ENCODE peak calls at places on chromosomes 13 and 19, in six cellular contexts. One of them, this sample, is unnamed.

GRCh38 chr19:53883741-53884140 is 1.7 kb downstream of the PRKCG start:
- DNase-seq in germinal center: no peak
- DNase-seq in NCI-H1436: no peak
- DNase-seq in left lung: no peak
- DNase-seq in iris pigment epithelial cell: no peak
- DNase-seq in H9: no peak
- DNase-seq in this sample: no peak

GRCh38 chr13:21008026-21008425 is 53.4 kb downstream of the LATS2 start:
- DNase-seq in germinal center: no peak
- DNase-seq in NCI-H1436: no peak
- DNase-seq in left lung: no peak
- DNase-seq in iris pigment epithelial cell: no peak
- DNase-seq in H9: no peak
- DNase-seq in this sample: no peak

GRCh38 chr13:112905990-112906641 is 62.9 kb upstream of the MCF2L start:
- DNase-seq in germinal center: no peak
- DNase-seq in NCI-H1436: no peak
- DNase-seq in left lung: peak
- DNase-seq in iris pigment epithelial cell: no peak
- DNase-seq in H9: peak
- DNase-seq in this sample: no peak

GRCh38 chr13:113753171-113753570 is 5.9 kb upstream of the TMEM255B start:
- DNase-seq in germinal center: no peak
- DNase-seq in NCI-H1436: no peak
- DNase-seq in left lung: no peak
- DNase-seq in iris pigment epithelial cell: no peak
- DNase-seq in H9: no peak
- DNase-seq in this sample: no peak

GRCh38 chr13:67120872-67121531 is 109.1 kb downstream of the PCDH9 start:
- DNase-seq in germinal center: no peak
- DNase-seq in NCI-H1436: no peak
- DNase-seq in left lung: no peak
- DNase-seq in iris pigment epithelial cell: peak
- DNase-seq in H9: no peak
- DNase-seq in this sample: no peak

GRCh38 chr19:50050406-50051223 is 24.8 kb downstream of the ZNF473 start:
- DNase-seq in germinal center: peak
- DNase-seq in NCI-H1436: peak
- DNase-seq in left lung: peak
- DNase-seq in iris pigment epithelial cell: peak
- DNase-seq in H9: no peak
- DNase-seq in this sample: peak

GRCh38 chr13:76971215-76971614 is 20.7 kb upstream of the CLN5 start:
- DNase-seq in germinal center: no peak
- DNase-seq in NCI-H1436: no peak
- DNase-seq in left lung: no peak
- DNase-seq in iris pigment epithelial cell: no peak
- DNase-seq in H9: no peak
- DNase-seq in this sample: no peak

GRCh38 chr19:7527516-7528191 is 5.2 kb downstream of the MCOLN1 start:
- DNase-seq in germinal center: no peak
- DNase-seq in NCI-H1436: no peak
- DNase-seq in left lung: peak
- DNase-seq in iris pigment epithelial cell: no peak
- DNase-seq in H9: no peak
- DNase-seq in this sample: no peak

GRCh38 chr13:100650321-100650720 is 24.3 kb downstream of the TMTC4 start:
- DNase-seq in germinal center: no peak
- DNase-seq in NCI-H1436: no peak
- DNase-seq in left lung: no peak
- DNase-seq in iris pigment epithelial cell: no peak
- DNase-seq in H9: no peak
- DNase-seq in this sample: no peak

GRCh38 chr13:97967948-97968347 is 14.5 kb downstream of the IPO5 start:
- DNase-seq in germinal center: no peak
- DNase-seq in NCI-H1436: no peak
- DNase-seq in left lung: no peak
- DNase-seq in iris pigment epithelial cell: no peak
- DNase-seq in H9: no peak
- DNase-seq in this sample: no peak

GRCh38 chr13:22740264-22740663 is 440.5 kb upstream of the SGCG start:
- DNase-seq in germinal center: no peak
- DNase-seq in NCI-H1436: no peak
- DNase-seq in left lung: no peak
- DNase-seq in iris pigment epithelial cell: no peak
- DNase-seq in H9: no peak
- DNase-seq in this sample: no peak

GRCh38 chr13:104171132-104171531 is 1104.9 kb upstream of the SLC10A2 start:
- DNase-seq in germinal center: no peak
- DNase-seq in NCI-H1436: peak
- DNase-seq in left lung: no peak
- DNase-seq in iris pigment epithelial cell: no peak
- DNase-seq in H9: no peak
- DNase-seq in this sample: no peak

GRCh38 chr13:113990321-113990837 is 16.5 kb upstream of the C13orf46 start:
- DNase-seq in germinal center: no peak
- DNase-seq in NCI-H1436: no peak
- DNase-seq in left lung: peak
- DNase-seq in iris pigment epithelial cell: no peak
- DNase-seq in H9: no peak
- DNase-seq in this sample: no peak

GRCh38 chr13:100495455-100495854 is 93.1 kb downstream of the GGACT start:
- DNase-seq in germinal center: no peak
- DNase-seq in NCI-H1436: no peak
- DNase-seq in left lung: no peak
- DNase-seq in iris pigment epithelial cell: no peak
- DNase-seq in H9: no peak
- DNase-seq in this sample: no peak

GRCh38 chr13:109396266-109396665 is 390.1 kb downstream of the IRS2 start:
- DNase-seq in germinal center: no peak
- DNase-seq in NCI-H1436: no peak
- DNase-seq in left lung: no peak
- DNase-seq in iris pigment epithelial cell: peak
- DNase-seq in H9: no peak
- DNase-seq in this sample: no peak

GRCh38 chr19:46373573-46374359 is 26.9 kb downstream of the PPP5C start:
- DNase-seq in germinal center: no peak
- DNase-seq in NCI-H1436: peak
- DNase-seq in left lung: peak
- DNase-seq in iris pigment epithelial cell: peak
- DNase-seq in H9: peak
- DNase-seq in this sample: no peak

GRCh38 chr19:49930483-49931011 is 1.2 kb upstream of the NUP62 start:
- DNase-seq in germinal center: no peak
- DNase-seq in NCI-H1436: peak
- DNase-seq in left lung: peak
- DNase-seq in iris pigment epithelial cell: no peak
- DNase-seq in H9: peak
- DNase-seq in this sample: no peak

GRCh38 chr19:18590273-18591272 is 2.0 kb downstream of the REX1BD start:
- DNase-seq in germinal center: no peak
- DNase-seq in NCI-H1436: no peak
- DNase-seq in left lung: peak
- DNase-seq in iris pigment epithelial cell: peak
- DNase-seq in H9: peak
- DNase-seq in this sample: no peak

GRCh38 chr19:43820098-43820860 is 6.8 kb upstream of the ZNF283 start:
- DNase-seq in germinal center: peak
- DNase-seq in NCI-H1436: no peak
- DNase-seq in left lung: peak
- DNase-seq in iris pigment epithelial cell: peak
- DNase-seq in H9: peak
- DNase-seq in this sample: no peak

GRCh38 chr13:100753391-100753790 is 78.8 kb upstream of the TMTC4 start:
- DNase-seq in germinal center: no peak
- DNase-seq in NCI-H1436: no peak
- DNase-seq in left lung: no peak
- DNase-seq in iris pigment epithelial cell: no peak
- DNase-seq in H9: no peak
- DNase-seq in this sample: no peak

GRCh38 chr19:46416077-46416709 is 2.8 kb upstream of the CCDC8 start:
- DNase-seq in germinal center: no peak
- DNase-seq in NCI-H1436: peak
- DNase-seq in left lung: peak
- DNase-seq in iris pigment epithelial cell: peak
- DNase-seq in H9: peak
- DNase-seq in this sample: no peak

GRCh38 chr13:33644607-33645543 is 173.1 kb upstream of the RFC3 start:
- DNase-seq in germinal center: no peak
- DNase-seq in NCI-H1436: no peak
- DNase-seq in left lung: no peak
- DNase-seq in iris pigment epithelial cell: no peak
- DNase-seq in H9: no peak
- DNase-seq in this sample: no peak

GRCh38 chr13:57933606-57934005 is 302.1 kb downstream of the PCDH17 start:
- DNase-seq in germinal center: no peak
- DNase-seq in NCI-H1436: no peak
- DNase-seq in left lung: no peak
- DNase-seq in iris pigment epithelial cell: no peak
- DNase-seq in H9: no peak
- DNase-seq in this sample: no peak

GRCh38 chr19:50994129-50994528 is 7.3 kb downstream of the KLK8 start:
- DNase-seq in germinal center: no peak
- DNase-seq in NCI-H1436: no peak
- DNase-seq in left lung: no peak
- DNase-seq in iris pigment epithelial cell: no peak
- DNase-seq in H9: no peak
- DNase-seq in this sample: no peak

GRCh38 chr13:94481966-94482365 is 2.5 kb upstream of the DCT start:
- DNase-seq in germinal center: no peak
- DNase-seq in NCI-H1436: no peak
- DNase-seq in left lung: no peak
- DNase-seq in iris pigment epithelial cell: peak
- DNase-seq in H9: no peak
- DNase-seq in this sample: no peak

GRCh38 chr13:33519561-33520479 is 234.3 kb upstream of the STARD13 start:
- DNase-seq in germinal center: no peak
- DNase-seq in NCI-H1436: no peak
- DNase-seq in left lung: no peak
- DNase-seq in iris pigment epithelial cell: peak
- DNase-seq in H9: no peak
- DNase-seq in this sample: no peak

GRCh38 chr19:11964496-11964857 is 363 bp upstream of the ZNF763 start:
- DNase-seq in germinal center: peak
- DNase-seq in NCI-H1436: no peak
- DNase-seq in left lung: peak
- DNase-seq in iris pigment epithelial cell: no peak
- DNase-seq in H9: no peak
- DNase-seq in this sample: no peak

GRCh38 chr13:41384749-41385503 is 72.4 kb upstream of the RGCC start:
- DNase-seq in germinal center: peak
- DNase-seq in NCI-H1436: no peak
- DNase-seq in left lung: no peak
- DNase-seq in iris pigment epithelial cell: peak
- DNase-seq in H9: no peak
- DNase-seq in this sample: no peak

GRCh38 chr13:51959773-51960172 is 51.5 kb downstream of the ATP7B start:
- DNase-seq in germinal center: no peak
- DNase-seq in NCI-H1436: no peak
- DNase-seq in left lung: no peak
- DNase-seq in iris pigment epithelial cell: no peak
- DNase-seq in H9: no peak
- DNase-seq in this sample: no peak

This sample was measured in stimulated activated naive CD4-positive, alpha-beta T cell.